ENCODE peak calls at places on chromosomes 11 and 22, in five cellular contexts. F is stimulated activated CD8-positive, alpha-beta memory T cell treated with anti-CD3 and anti-CD28 coated beads, Interleukin-7, amount 100 ng/mL, for 48 hours; M is activated T-cell treated with anti-CD3 and anti-CD28 coated beads for 1 hour; C is type B pancreatic cell; J is amniotic stem cell. T is an unnamed sample.

GRCh38 chr11:123195182-123196059 is at the start of gene CLMP:
- DNase-seq in F (no peak), M (no peak), C (no peak), J (peak; percentile 32), T (peak; percentile 74)

GRCh38 chr11:92141159-92141558 is 83.5 kb upstream of the FAT3 start:
- DNase-seq in J (no peak), F (no peak), M (no peak), C (no peak), T (no peak)

GRCh38 chr11:63445720-63446119 is 45.2 kb downstream of the PLAAT5 start:
- DNase-seq in J (no peak), M (no peak), F (no peak), C (no peak), T (no peak)

GRCh38 chr11:22338465-22338810 is 257 bp downstream of the SLC17A6 start:
- DNase-seq in J (no peak), C (no peak), M (no peak), F (no peak), T (peak; percentile 29)

GRCh38 chr11:111631034-111631665 is 28.9 kb downstream of the SIK2 start:
- DNase-seq in J (no peak), F (no peak), C (no peak), M (no peak), T (no peak)

GRCh38 chr11:92325416-92325815 is 100.8 kb downstream of the FAT3 start:
- DNase-seq in F (no peak), J (no peak), M (no peak), C (no peak), T (no peak)

GRCh38 chr11:112663947-112664634 is 297.1 kb upstream of the NCAM1 start:
- DNase-seq in J (no peak), M (no peak), F (no peak), C (no peak), T (no peak)

GRCh38 chr11:67389477-67389876 is 2.3 kb upstream of the RAD9A start:
- DNase-seq in J (no peak), C (no peak), F (no peak), M (peak; percentile 54), T (peak; percentile 79)

GRCh38 chr11:6622261-6623171 is 3.3 kb upstream of the TPP1 start:
- DNase-seq in J (no peak), M (no peak), C (peak; percentile 65), F (no peak), T (no peak)

GRCh38 chr22:39254789-39255298 is 10.1 kb upstream of the PDGFB start:
- DNase-seq in C (no peak), M (no peak), F (no peak), J (peak; percentile 29), T (no peak)

GRCh38 chr11:8222820-8223512 is 40.7 kb downstream of the LMO1 start:
- DNase-seq in C (no peak), J (no peak), M (no peak), F (peak; percentile 14), T (no peak)

GRCh38 chr11:14974723-14975587 is 2.8 kb upstream of the CALCA start:
- DNase-seq in C (no peak), F (peak; percentile 36), J (no peak), M (peak; percentile 47), T (peak; percentile 84)

GRCh38 chr11:134792044-134792443 is 380.0 kb upstream of the B3GAT1 start:
- DNase-seq in F (no peak), C (no peak), J (no peak), M (no peak), T (no peak)

GRCh38 chr11:112543390-112543789 is 282.7 kb upstream of the PLET1 start:
- DNase-seq in M (no peak), C (no peak), J (no peak), F (no peak), T (no peak)

GRCh38 chr11:126034026-126034822 is 28.4 kb downstream of the CDON start:
- DNase-seq in J (no peak), M (no peak), C (no peak), F (no peak), T (no peak)

GRCh38 chr22:50305658-50306566 is 1.5 kb downstream of the PLXNB2 start:
- DNase-seq in F (no peak), C (no peak), M (no peak), J (peak; percentile 87), T (no peak)

GRCh38 chr22:42716221-42716620 is 4.4 kb downstream of the A4GALT start:
- DNase-seq in C (no peak), M (no peak), F (no peak), J (no peak), T (no peak)

GRCh38 chr11:96456111-96456510 is 66.3 kb downstream of the JRKL start:
- DNase-seq in F (no peak), M (no peak), J (no peak), C (no peak), T (no peak)

GRCh38 chr11:9263840-9264380 is 1.2 kb downstream of the DENND5A start:
- DNase-seq in F (no peak), J (no peak), M (no peak), C (no peak), T (no peak)

GRCh38 chr22:44392446-44392921 is 79.7 kb upstream of the SHISAL1 start:
- DNase-seq in C (peak; percentile 45), F (no peak), M (no peak), J (no peak), T (peak; percentile 21)

T was measured in H9.